ENCODE peak calls at places on chromosomes 7 and 10, in seven cellular contexts. G is thoracic aorta, A is BE2C, C is tibial nerve, F is hepatocyte, I is neural progenitor cell, D is colonic mucosa. O is an unnamed sample. For H3K9me3, the result is how much of the 10 kb centered on the place peaks cover.

GRCh38 chr10:15116225-15116624 is 19.1 kb downstream of the RPP38 start:
- DNase-seq in G (no peak), A (no peak), C (no peak), F (no peak), I (no peak), D (no peak), O (no peak)

GRCh38 chr7:48781783-48782182 is 142.6 kb upstream of the CDC14C start:
- DNase-seq in G (no peak), A (no peak), C (no peak), F (no peak), I (no peak), D (no peak), O (no peak)

GRCh38 chr7:112502700-112503099 is 21.9 kb downstream of the LSMEM1 start:
- DNase-seq in G (no peak), A (no peak), C (no peak), F (no peak), I (no peak), D (no peak), O (peak)

GRCh38 chr10:31759124-31759798 is 169.4 kb downstream of the ARHGAP12 start:
- DNase-seq in G (peak), A (peak), C (no peak), F (peak), I (peak), D (peak), O (peak)

GRCh38 chr10:130040817-130041330 is 69.8 kb downstream of the C10orf143 start:
- DNase-seq in G (no peak), A (no peak), C (no peak), F (no peak), I (no peak), D (no peak), O (no peak)

GRCh38 chr10:65793738-65794425 is 1132.0 kb upstream of the LRRTM3 start:
- DNase-seq in G (no peak), A (no peak), C (no peak), F (no peak), I (no peak), D (peak), O (no peak)

GRCh38 chr10:92729886-92730285 is 40.1 kb downstream of the HHEX start:
- DNase-seq in G (no peak), A (no peak), C (no peak), F (no peak), I (no peak), D (no peak), O (no peak)

GRCh38 chr7:108294595-108294994 is 161.6 kb downstream of the NRCAM start:
- DNase-seq in G (no peak), A (peak), C (no peak), F (no peak), I (no peak), D (no peak), O (no peak)

GRCh38 chr7:2048006-2048405 is 184.7 kb downstream of the MAD1L1 start:
- DNase-seq in G (no peak), A (peak), C (no peak), F (no peak), I (no peak), D (no peak), O (no peak)

GRCh38 chr7:54824655-54825054 is 65.6 kb upstream of the SEC61G start:
- DNase-seq in G (no peak), A (no peak), C (no peak), F (no peak), I (no peak), D (no peak), O (no peak)

GRCh38 chr10:75663947-75664664 is 232.7 kb downstream of the LRMDA start:
- DNase-seq in G (no peak), A (no peak), C (no peak), F (no peak), I (no peak), D (no peak), O (peak)

GRCh38 chr10:70729763-70730357 is 55.3 kb downstream of the TBATA start:
- DNase-seq in G (no peak), A (peak), C (no peak), F (no peak), I (no peak), D (peak), O (no peak)

GRCh38 chr7:3301831-3302618 is 973 bp downstream of the SDK1 start:
- DNase-seq in G (no peak), A (no peak), C (no peak), F (peak), I (peak), D (no peak), O (peak)

GRCh38 chr7:131533151-131533559 is 23.3 kb downstream of the PODXL start:
- DNase-seq in G (no peak), A (no peak), C (no peak), F (no peak), I (no peak), D (no peak), O (no peak)

GRCh38 chr7:117975436-117975835 is 102.2 kb upstream of the CTTNBP2 start:
- DNase-seq in G (no peak), A (no peak), C (no peak), F (no peak), I (no peak), D (no peak), O (no peak)

GRCh38 chr10:15329437-15329836 is 41.7 kb downstream of the FAM171A1 start:
- DNase-seq in G (no peak), A (no peak), C (no peak), F (no peak), I (no peak), D (no peak), O (no peak)

GRCh38 chr7:3722396-3722846 is 421.4 kb downstream of the SDK1 start:
- DNase-seq in G (no peak), A (no peak), C (no peak), F (peak), I (peak), D (no peak), O (peak)

GRCh38 chr7:44381494-44382220 is 56.3 kb upstream of the CAMK2B start:
- DNase-seq in G (no peak), A (no peak), C (no peak), F (no peak), I (no peak), D (peak), O (no peak)

GRCh38 chr10:64867501-64867962 is 1346.3 kb downstream of the REEP3 start:
- DNase-seq in G (no peak), A (peak), C (no peak), F (peak), I (no peak), D (no peak), O (no peak)

GRCh38 chr7:159098795-159099194 is 45.9 kb downstream of the VIPR2 start:
- DNase-seq in G (no peak), A (no peak), C (no peak), F (peak), I (no peak), D (no peak), O (no peak)

GRCh38 chr10:14782691-14783363 is 8.1 kb upstream of the FAM107B start:
- DNase-seq in G (no peak), A (no peak), C (no peak), F (peak), I (no peak), D (peak), O (peak)

GRCh38 chr10:8296090-8296741 is 241.7 kb downstream of the GATA3 start:
- DNase-seq in G (no peak), A (no peak), C (no peak), F (peak), I (peak), D (no peak), O (no peak)

GRCh38 chr7:43954524-43955228 is 28.4 kb downstream of the UBE2D4 start:
- DNase-seq in G (no peak), A (peak), C (no peak), F (peak), I (peak), D (no peak), O (peak)

GRCh38 chr10:85791846-85792532 is 574.6 kb downstream of the GRID1 start:
- DNase-seq in G (no peak), A (no peak), C (no peak), F (peak), I (peak), D (no peak), O (peak)

GRCh38 chr10:36281871-36282331 is 639.8 kb upstream of the FZD8 start:
- DNase-seq in G (no peak), A (no peak), C (no peak), F (peak), I (no peak), D (no peak), O (peak)

GRCh38 chr7:42617781-42618457 is 294.0 kb downstream of the C7orf25 start:
- DNase-seq in G (no peak), A (no peak), C (no peak), F (peak), I (peak), D (no peak), O (peak)

GRCh38 chr7:17774701-17775288 is 165.5 kb downstream of the SNX13 start:
- DNase-seq in G (no peak), A (no peak), C (no peak), F (no peak), I (no peak), D (no peak), O (no peak)

GRCh38 chr7:132343196-132343595 is 233.1 kb downstream of the PLXNA4 start:
- DNase-seq in G (no peak), A (no peak), C (no peak), F (no peak), I (no peak), D (no peak), O (peak)

GRCh38 chr7:128124786-128125185 is 93.5 kb upstream of the LRRC4 start:
- DNase-seq in G (no peak), A (no peak), C (no peak), F (no peak), I (no peak), D (no peak), O (no peak)

GRCh38 chr7:36806897-36807296 is 82.6 kb upstream of the AOAH start:
- DNase-seq in G (no peak), A (no peak), C (no peak), F (no peak), I (no peak), D (no peak), O (no peak)

GRCh38 chr7:28329616-28330373 is 82.5 kb upstream of the CREB5 start:
- DNase-seq in G (no peak), A (no peak), C (no peak), F (no peak), I (no peak), D (no peak), O (peak)

GRCh38 chr10:16481052-16481728 is 40.5 kb downstream of the C1QL3 start:
- DNase-seq in G (no peak), A (no peak), C (no peak), F (no peak), I (no peak), D (no peak), O (peak)

GRCh38 chr10:14092749-14093148 is 238.0 kb downstream of the FRMD4A start:
- DNase-seq in G (no peak), A (no peak), C (no peak), F (no peak), I (no peak), D (no peak), O (no peak)

GRCh38 chr10:17166699-17167098 is 34.8 kb downstream of the TRDMT1 start:
- DNase-seq in G (no peak), A (no peak), C (no peak), F (peak), I (no peak), D (no peak), O (peak)

GRCh38 chr7:17986826-17987225 is 40.8 kb downstream of the PRPS1L1 start:
- DNase-seq in G (no peak), A (no peak), C (no peak), F (peak), I (no peak), D (no peak), O (peak)

GRCh38 chr7:54908760-54909438 is 109.9 kb upstream of the EGFR start:
- DNase-seq in G (no peak), A (no peak), C (no peak), F (no peak), I (no peak), D (no peak), O (no peak)

GRCh38 chr7:156543699-156544098 is 96.9 kb upstream of the RNF32 start:
- DNase-seq in G (no peak), A (no peak), C (no peak), F (no peak), I (no peak), D (no peak), O (no peak)

GRCh38 chr10:117553815-117554172 is 11.2 kb downstream of the EMX2 start:
- DNase-seq in G (no peak), A (no peak), C (no peak), F (no peak), I (no peak), D (no peak), O (no peak)
- H3K4me3 ChIP-seq in G (no peak), A (no peak), C (no peak), F (no peak), I (peak), D (no peak), O (no peak)

DNA sequence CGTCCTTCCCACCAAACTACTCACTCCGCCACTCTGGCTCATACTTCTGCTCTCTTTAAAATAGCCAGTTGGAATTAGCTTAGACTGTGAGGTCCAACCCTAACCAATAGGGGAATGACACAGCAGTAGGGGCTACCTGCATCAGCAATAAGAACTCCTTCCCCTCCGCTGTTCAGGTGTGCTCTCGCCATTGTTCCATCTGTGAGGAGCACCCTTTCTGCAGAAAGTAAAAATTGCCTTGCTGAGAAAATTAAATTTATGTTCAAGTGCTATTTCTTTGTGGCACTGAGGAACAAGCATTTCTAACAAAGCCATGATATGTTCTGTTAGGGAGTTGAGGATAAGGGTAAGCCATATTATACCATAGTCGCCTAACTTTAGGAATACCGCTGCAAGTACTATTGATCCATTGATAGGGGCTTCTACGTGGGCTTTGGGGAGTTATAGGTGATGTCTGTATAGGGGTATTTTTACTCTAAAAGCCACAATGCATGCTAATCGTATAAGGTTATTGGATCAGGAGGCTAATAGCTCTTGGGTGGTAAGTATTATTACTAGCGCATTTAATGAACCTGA is 1269.5 kb downstream of the TYW1 start:
- DNase-seq in G (no peak), A (no peak), C (no peak), F (no peak), I (no peak), D (no peak), O (no peak)
- H3K9me3 ChIP-seq in G (under half), A (under half), C (under half), F (under half), I (under half), D (under half), O (under half)

DNA sequence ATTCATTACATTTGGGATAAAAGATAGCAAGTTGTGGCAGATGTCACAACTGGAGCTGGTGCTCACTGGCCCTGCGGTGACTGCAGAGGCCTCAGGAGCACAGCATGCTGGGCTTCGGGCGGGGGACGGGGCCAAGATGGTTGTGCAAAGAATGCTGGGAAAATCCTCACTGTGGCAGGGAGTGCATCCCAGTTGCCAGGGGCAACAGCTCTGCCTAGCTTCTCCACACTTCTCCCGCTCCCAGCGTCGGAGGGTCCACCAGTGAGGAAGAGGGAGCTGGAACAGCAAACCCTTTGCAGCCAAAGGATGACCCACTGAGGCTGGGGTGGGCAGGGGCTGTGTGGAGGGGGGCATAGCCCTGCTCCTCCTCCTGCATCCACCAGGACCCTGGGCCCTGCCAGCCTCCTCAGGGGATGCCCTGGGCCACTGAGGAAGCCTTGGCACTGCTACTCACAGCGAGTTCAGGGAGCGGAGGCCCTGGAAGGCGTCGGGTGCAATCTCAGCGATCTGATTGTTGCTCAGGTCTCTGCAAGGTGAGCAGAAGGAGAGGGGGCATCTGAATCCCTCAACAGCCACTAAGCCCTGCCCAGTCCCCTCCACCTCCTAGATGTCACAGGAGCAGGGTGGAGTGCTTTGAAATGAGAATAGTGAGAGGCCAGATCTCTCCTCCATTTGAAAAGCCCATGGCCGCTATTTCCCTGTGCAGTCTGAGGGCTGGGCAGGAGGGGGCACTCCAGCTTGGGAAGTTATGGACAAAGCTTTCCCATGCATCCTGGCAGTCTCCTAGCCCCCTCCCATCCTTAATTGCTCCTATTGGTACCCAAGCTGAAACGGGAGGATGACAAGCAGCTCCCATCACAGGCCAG is 126.5 kb downstream of the SLIT1 start:
- DNase-seq in G (no peak), A (no peak), C (no peak), F (no peak), I (peak), D (no peak), O (no peak)
- TF ChIP-seq CTCF in G (no peak), A (peak), C (no peak), F (no peak), I (peak), D (no peak), O (no peak)

GRCh38 chr7:27184342-27185012 is 555 bp downstream of the HOXA11 start:
- DNase-seq in G (no peak), A (no peak), C (peak), F (no peak), I (peak), D (no peak), O (peak)
- H3K4me3 ChIP-seq in G (peak), A (peak), C (peak), F (peak), I (no peak), D (peak), O (peak)

O was measured in cardiac muscle cell.